ENCODE peak calls at places on chromosomes 6 and 20, in ten cellular contexts. One of them, this sample, is unnamed.
A peak's percentile ranks its signal among the peaks of the same experiment; 100 is the strongest.

GRCh38 chr6:22251331-22251730 is 45.5 kb downstream of the PRL start:
- DNase-seq in C1 segment of cervical spinal cord: no peak
- DNase-seq in myocyte: peak; percentile 41
- DNase-seq in GM23248: peak; percentile 65
- DNase-seq in MCF 10A: peak; percentile 52
- DNase-seq in heart left ventricle: no peak
- DNase-seq in cardiac muscle cell: no peak
- DNase-seq in GM12878: no peak
- DNase-seq in BJ: peak; percentile 59
- DNase-seq in SHP77: no peak
- DNase-seq in this sample: no peak

GRCh38 chr20:10658051-10658823 is 15.6 kb downstream of the JAG1 start:
- DNase-seq in SHP77: no peak
- DNase-seq in myocyte: no peak
- DNase-seq in heart left ventricle: no peak
- DNase-seq in cardiac muscle cell: no peak
- DNase-seq in C1 segment of cervical spinal cord: no peak
- DNase-seq in GM23248: peak; percentile 59
- DNase-seq in GM12878: no peak
- DNase-seq in BJ: no peak
- DNase-seq in MCF 10A: no peak
- DNase-seq in this sample: no peak

GRCh38 chr20:7123457-7123856 is 356.0 kb downstream of the BMP2 start:
- DNase-seq in C1 segment of cervical spinal cord: no peak
- DNase-seq in SHP77: no peak
- DNase-seq in BJ: no peak
- DNase-seq in heart left ventricle: peak; percentile 61
- DNase-seq in myocyte: peak; percentile 8
- DNase-seq in GM12878: no peak
- DNase-seq in GM23248: no peak
- DNase-seq in cardiac muscle cell: no peak
- DNase-seq in MCF 10A: no peak
- DNase-seq in this sample: no peak

GRCh38 chr6:89412071-89413005 is at the start of gene RRAGD:
- DNase-seq in SHP77: peak; percentile 72
- DNase-seq in myocyte: peak; percentile 46
- DNase-seq in heart left ventricle: peak; percentile 82
- DNase-seq in GM12878: no peak
- DNase-seq in MCF 10A: no peak
- DNase-seq in GM23248: peak; percentile 50
- DNase-seq in BJ: no peak
- DNase-seq in cardiac muscle cell: peak; percentile 87
- DNase-seq in C1 segment of cervical spinal cord: peak; percentile 79
- DNase-seq in this sample: no peak

GRCh38 chr6:46258249-46258648 is 87.5 kb upstream of the ENPP5 start:
- DNase-seq in SHP77: no peak
- DNase-seq in myocyte: no peak
- DNase-seq in heart left ventricle: no peak
- DNase-seq in C1 segment of cervical spinal cord: no peak
- DNase-seq in BJ: no peak
- DNase-seq in GM23248: no peak
- DNase-seq in GM12878: no peak
- DNase-seq in cardiac muscle cell: no peak
- DNase-seq in MCF 10A: no peak
- DNase-seq in this sample: no peak

GRCh38 chr6:142945446-142946180 is 637 bp upstream of the HIVEP2 start:
- DNase-seq in cardiac muscle cell: peak; percentile 81
- DNase-seq in GM12878: no peak
- DNase-seq in GM23248: peak; percentile 83
- DNase-seq in myocyte: peak; percentile 68
- DNase-seq in MCF 10A: no peak
- DNase-seq in SHP77: peak; percentile 56
- DNase-seq in C1 segment of cervical spinal cord: peak; percentile 70
- DNase-seq in BJ: no peak
- DNase-seq in heart left ventricle: peak; percentile 72
- DNase-seq in this sample: peak; percentile 65

GRCh38 chr6:112801681-112802080 is 454.6 kb downstream of the RFPL4B start:
- DNase-seq in GM23248: no peak
- DNase-seq in cardiac muscle cell: no peak
- DNase-seq in myocyte: no peak
- DNase-seq in heart left ventricle: no peak
- DNase-seq in SHP77: no peak
- DNase-seq in MCF 10A: no peak
- DNase-seq in BJ: no peak
- DNase-seq in GM12878: no peak
- DNase-seq in C1 segment of cervical spinal cord: no peak
- DNase-seq in this sample: no peak

GRCh38 chr6:7991992-7992815 is 72.0 kb downstream of the BLOC1S5 start:
- DNase-seq in cardiac muscle cell: no peak
- DNase-seq in myocyte: peak; percentile 45
- DNase-seq in heart left ventricle: peak; percentile 35
- DNase-seq in C1 segment of cervical spinal cord: peak; percentile 21
- DNase-seq in GM12878: peak; percentile 13
- DNase-seq in BJ: no peak
- DNase-seq in GM23248: peak; percentile 90
- DNase-seq in SHP77: peak; percentile 14
- DNase-seq in MCF 10A: peak; percentile 52
- DNase-seq in this sample: peak; percentile 29

GRCh38 chr6:54266400-54266923 is 41.8 kb upstream of the TINAG start:
- DNase-seq in MCF 10A: no peak
- DNase-seq in myocyte: no peak
- DNase-seq in cardiac muscle cell: no peak
- DNase-seq in SHP77: no peak
- DNase-seq in GM23248: no peak
- DNase-seq in heart left ventricle: no peak
- DNase-seq in BJ: no peak
- DNase-seq in GM12878: no peak
- DNase-seq in C1 segment of cervical spinal cord: no peak
- DNase-seq in this sample: no peak

GRCh38 chr6:167470836-167471547 is 146.1 kb downstream of the TTLL2 start:
- DNase-seq in GM12878: no peak
- DNase-seq in cardiac muscle cell: no peak
- DNase-seq in GM23248: no peak
- DNase-seq in heart left ventricle: no peak
- DNase-seq in BJ: no peak
- DNase-seq in MCF 10A: no peak
- DNase-seq in myocyte: no peak
- DNase-seq in SHP77: no peak
- DNase-seq in C1 segment of cervical spinal cord: no peak
- DNase-seq in this sample: no peak

GRCh38 chr6:52407467-52407866 is 12.7 kb upstream of the EFHC1 start:
- DNase-seq in SHP77: peak; percentile 66
- DNase-seq in cardiac muscle cell: peak; percentile 51
- DNase-seq in GM23248: peak; percentile 79
- DNase-seq in GM12878: no peak
- DNase-seq in BJ: no peak
- DNase-seq in heart left ventricle: no peak
- DNase-seq in myocyte: peak; percentile 70
- DNase-seq in MCF 10A: peak; percentile 60
- DNase-seq in C1 segment of cervical spinal cord: no peak
- DNase-seq in this sample: peak; percentile 72

GRCh38 chr6:73521351-73522254 is 771 bp upstream of the EEF1A1 start:
- DNase-seq in myocyte: peak; percentile 87
- DNase-seq in MCF 10A: peak; percentile 77
- DNase-seq in C1 segment of cervical spinal cord: no peak
- DNase-seq in BJ: peak; percentile 46
- DNase-seq in GM23248: peak; percentile 95
- DNase-seq in cardiac muscle cell: peak; percentile 77
- DNase-seq in SHP77: peak; percentile 62
- DNase-seq in heart left ventricle: no peak
- DNase-seq in GM12878: no peak
- DNase-seq in this sample: peak; percentile 87

GRCh38 chr6:33428219-33428890 is 8.5 kb downstream of the SYNGAP1 start:
- DNase-seq in GM23248: peak; percentile 75
- DNase-seq in cardiac muscle cell: peak; percentile 24
- DNase-seq in heart left ventricle: no peak
- DNase-seq in C1 segment of cervical spinal cord: no peak
- DNase-seq in MCF 10A: peak; percentile 68
- DNase-seq in GM12878: no peak
- DNase-seq in BJ: no peak
- DNase-seq in myocyte: peak; percentile 20
- DNase-seq in SHP77: peak; percentile 49
- DNase-seq in this sample: peak; percentile 75

GRCh38 chr6:141265748-141266647 is 866.7 kb upstream of the GJE1 start:
- DNase-seq in heart left ventricle: no peak
- DNase-seq in GM23248: peak; percentile 40
- DNase-seq in GM12878: no peak
- DNase-seq in C1 segment of cervical spinal cord: no peak
- DNase-seq in BJ: no peak
- DNase-seq in SHP77: no peak
- DNase-seq in cardiac muscle cell: no peak
- DNase-seq in myocyte: peak; percentile 32
- DNase-seq in MCF 10A: no peak
- DNase-seq in this sample: peak; percentile 32

GRCh38 chr6:170286246-170286933 is 4.5 kb downstream of the DLL1 start:
- DNase-seq in MCF 10A: no peak
- DNase-seq in BJ: no peak
- DNase-seq in cardiac muscle cell: no peak
- DNase-seq in GM12878: no peak
- DNase-seq in SHP77: peak; percentile 68
- DNase-seq in C1 segment of cervical spinal cord: peak; percentile 47
- DNase-seq in myocyte: peak; percentile 95
- DNase-seq in GM23248: no peak
- DNase-seq in heart left ventricle: no peak
- DNase-seq in this sample: no peak

GRCh38 chr6:166803455-166803854 is 152.9 kb downstream of the RNASET2 start:
- DNase-seq in GM23248: peak; percentile 21
- DNase-seq in SHP77: no peak
- DNase-seq in C1 segment of cervical spinal cord: no peak
- DNase-seq in cardiac muscle cell: no peak
- DNase-seq in BJ: no peak
- DNase-seq in MCF 10A: no peak
- DNase-seq in myocyte: no peak
- DNase-seq in heart left ventricle: no peak
- DNase-seq in GM12878: no peak
- DNase-seq in this sample: no peak

GRCh38 chr6:47484616-47485015 is 7.0 kb downstream of the CD2AP start:
- DNase-seq in C1 segment of cervical spinal cord: no peak
- DNase-seq in MCF 10A: peak; percentile 59
- DNase-seq in heart left ventricle: no peak
- DNase-seq in BJ: peak; percentile 41
- DNase-seq in SHP77: no peak
- DNase-seq in GM23248: peak; percentile 87
- DNase-seq in myocyte: peak; percentile 57
- DNase-seq in GM12878: no peak
- DNase-seq in cardiac muscle cell: no peak
- DNase-seq in this sample: peak; percentile 61

GRCh38 chr6:150191809-150192208 is 49.0 kb downstream of the PPP1R14C start:
- DNase-seq in heart left ventricle: no peak
- DNase-seq in C1 segment of cervical spinal cord: no peak
- DNase-seq in SHP77: no peak
- DNase-seq in cardiac muscle cell: no peak
- DNase-seq in GM23248: peak; percentile 60
- DNase-seq in MCF 10A: peak; percentile 53
- DNase-seq in GM12878: no peak
- DNase-seq in BJ: no peak
- DNase-seq in myocyte: no peak
- DNase-seq in this sample: no peak

GRCh38 chr20:4997207-4997606 is 4.1 kb downstream of the SLC23A2 start:
- DNase-seq in BJ: no peak
- DNase-seq in GM23248: no peak
- DNase-seq in GM12878: no peak
- DNase-seq in MCF 10A: no peak
- DNase-seq in myocyte: no peak
- DNase-seq in SHP77: no peak
- DNase-seq in cardiac muscle cell: no peak
- DNase-seq in heart left ventricle: no peak
- DNase-seq in C1 segment of cervical spinal cord: no peak
- DNase-seq in this sample: no peak

GRCh38 chr20:24684954-24685691 is 215.7 kb downstream of the SYNDIG1 start:
- DNase-seq in cardiac muscle cell: no peak
- DNase-seq in GM12878: no peak
- DNase-seq in SHP77: no peak
- DNase-seq in myocyte: no peak
- DNase-seq in MCF 10A: no peak
- DNase-seq in C1 segment of cervical spinal cord: no peak
- DNase-seq in heart left ventricle: no peak
- DNase-seq in BJ: no peak
- DNase-seq in GM23248: no peak
- DNase-seq in this sample: no peak

GRCh38 chr6:136345145-136345544 is 55.5 kb upstream of the BCLAF1 start:
- DNase-seq in cardiac muscle cell: no peak
- DNase-seq in MCF 10A: no peak
- DNase-seq in heart left ventricle: no peak
- DNase-seq in C1 segment of cervical spinal cord: no peak
- DNase-seq in myocyte: no peak
- DNase-seq in GM12878: no peak
- DNase-seq in BJ: no peak
- DNase-seq in GM23248: no peak
- DNase-seq in SHP77: no peak
- DNase-seq in this sample: no peak